ENCODE peak calls at places on chromosomes 1 and 21, in four cellular contexts. X is K562, T is GM12878, O is HepG2. C is an unnamed sample.

GRCh38 chr21:15592271-15592860 is 137.4 kb upstream of the USP25 start:
- DNase-seq in O (peak), T (no peak), X (no peak), C (peak)

GRCh38 chr1:203215573-203215972 is 13.9 kb downstream of the CHIT1 start:
- DNase-seq in T (no peak), O (no peak), X (no peak), C (no peak)

GRCh38 chr1:14782741-14783591 is 184.5 kb downstream of the KAZN start:
- DNase-seq in O (no peak), X (peak), T (no peak), C (no peak)

GRCh38 chr1:21100496-21100895 is 76.2 kb downstream of the EIF4G3 start:
- DNase-seq in T (no peak), X (no peak), O (no peak), C (no peak)

GRCh38 chr1:51336004-51336403 is 5.6 kb upstream of the TTC39A start:
- DNase-seq in T (no peak), O (no peak), X (no peak), C (peak)

GRCh38 chr1:44357710-44358109 is 2.7 kb upstream of the ERI3 start:
- DNase-seq in X (no peak), T (no peak), O (no peak), C (no peak)

GRCh38 chr1:44786138-44786840 is 1.7 kb downstream of the BEST4 start:
- DNase-seq in O (peak), T (no peak), X (peak), C (peak)

GRCh38 chr1:207454046-207454964 is at the start of gene CR2:
- DNase-seq in X (peak), T (no peak), O (peak), C (peak)

GRCh38 chr21:39860600-39860999 is 6.6 kb upstream of the PCP4 start:
- DNase-seq in O (no peak), X (no peak), T (no peak), C (no peak)

GRCh38 chr1:218679391-218679790 is 334.3 kb downstream of the TGFB2 start:
- DNase-seq in X (no peak), O (no peak), T (no peak), C (no peak)

GRCh38 chr1:39713557-39713956 is 22.3 kb upstream of the HPCAL4 start:
- DNase-seq in T (no peak), O (no peak), X (no peak), C (no peak)

GRCh38 chr1:151047591-151047924 is at the start of gene C1orf56:
- DNase-seq in X (peak), O (peak), T (no peak), C (peak)

GRCh38 chr1:114390960-114391359 is 120.0 kb downstream of the TRIM33 start:
- DNase-seq in O (no peak), X (no peak), T (no peak), C (no peak)

GRCh38 chr1:167791281-167792209 is 69.8 kb downstream of the MPZL1 start:
- DNase-seq in O (no peak), X (no peak), T (no peak), C (no peak)

GRCh38 chr1:1827456-1827855 is 49.2 kb upstream of the NADK start:
- DNase-seq in O (no peak), X (no peak), T (no peak), C (no peak)

GRCh38 chr1:20322825-20323612 is 32.3 kb downstream of the VWA5B1 start:
- DNase-seq in O (no peak), T (no peak), X (no peak), C (no peak)

DNA sequence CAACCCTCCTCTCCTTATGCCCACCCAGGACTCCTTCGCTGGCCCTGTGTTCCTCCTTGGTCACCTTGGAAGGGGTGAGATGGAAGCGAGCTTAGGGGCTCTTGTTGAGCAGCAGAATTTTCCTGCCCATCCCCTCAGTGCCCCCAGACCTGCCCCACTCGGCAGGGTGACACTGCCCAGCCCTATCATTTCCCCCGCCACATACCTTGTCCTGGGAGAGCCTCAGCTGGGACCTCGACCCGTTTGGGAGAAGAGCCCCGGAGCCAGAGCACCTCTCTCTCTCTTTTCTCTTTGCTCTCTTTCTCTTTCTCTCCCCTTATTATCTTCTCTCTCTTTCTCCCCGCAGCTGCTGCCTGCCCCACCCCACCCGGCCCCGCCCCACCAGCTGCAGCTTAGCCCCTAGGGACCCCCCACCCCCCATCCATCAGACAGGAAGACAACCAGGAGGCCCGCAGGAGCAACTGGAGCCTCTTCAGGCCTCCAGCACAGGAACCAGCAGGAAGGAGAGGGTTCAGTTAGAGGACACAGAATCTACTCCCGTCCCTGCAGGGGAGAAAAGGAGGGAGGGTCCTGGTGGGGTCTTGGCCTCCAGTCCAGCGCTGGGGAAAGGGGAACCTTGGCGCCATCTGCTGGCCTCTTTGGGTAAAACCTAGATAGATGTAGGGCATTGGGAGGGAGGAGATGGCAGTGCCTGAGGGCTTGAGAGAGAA is 1.6 kb upstream of the FNDC5 start:
- DNase-seq in O (peak), X (peak), T (no peak), C (peak)
- TF ChIP-seq SP1 in O (no peak), X (no peak), T (no peak), C (no peak)

GRCh38 chr1:198577444-198577843 is 37.0 kb upstream of the ATP6V1G3 start:
- DNase-seq in O (no peak), T (no peak), X (no peak), C (no peak)
- TF ChIP-seq FOXM1 in O (no peak), T (no peak), X (no peak), C (no peak)

DNA sequence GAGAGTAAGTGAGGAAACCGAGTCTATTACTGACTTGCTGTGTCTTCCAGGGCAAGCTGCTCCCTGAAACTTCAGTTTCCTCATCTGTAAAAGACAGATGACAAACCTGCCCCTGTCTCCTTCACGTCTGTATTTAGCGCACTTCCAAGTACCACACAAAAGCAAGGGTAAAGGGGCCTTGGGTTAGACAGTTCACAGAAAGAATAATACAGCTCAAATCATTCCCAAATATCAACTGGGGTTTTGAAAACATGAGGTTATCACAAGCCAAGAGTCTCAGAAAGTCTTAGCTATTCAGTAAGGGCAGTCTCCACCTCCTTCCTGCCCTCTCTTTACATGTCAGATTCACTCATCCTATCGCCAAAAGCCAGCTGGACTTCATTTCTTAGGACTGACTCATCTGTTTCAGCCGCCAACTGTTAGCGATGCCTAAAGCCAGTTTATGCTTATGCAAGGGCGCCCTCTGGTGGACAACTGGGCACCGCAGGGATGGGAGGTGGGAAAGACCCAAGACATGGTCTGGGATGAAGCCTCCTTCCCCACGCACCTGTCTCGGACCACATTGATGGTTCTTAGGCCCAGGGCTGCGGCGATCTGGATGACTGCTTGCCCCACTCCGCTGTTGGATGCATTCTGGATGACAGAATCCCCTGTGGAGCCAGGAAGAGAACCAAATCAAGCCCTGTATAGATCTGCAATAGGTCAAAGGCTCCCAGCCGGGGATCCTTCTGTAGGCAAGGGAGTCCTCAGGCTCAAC is 21.1 kb upstream of the SRSF4 start:
- DNase-seq in O (peak), X (peak), T (peak), C (peak)
- TF ChIP-seq SP1 in O (no peak), X (peak), T (no peak), C (no peak)

GRCh38 chr1:36864182-36865079 is 169.9 kb downstream of the GRIK3 start:
- DNase-seq in X (peak), T (no peak), O (no peak), C (peak)
- TF ChIP-seq FOXM1 in X (no peak), T (no peak), O (no peak), C (no peak)

GRCh38 chr1:22208973-22209378 is 66.1 kb upstream of the WNT4 start:
- DNase-seq in X (no peak), T (no peak), O (no peak), C (no peak)

GRCh38 chr1:22208265-22208972 is 65.5 kb upstream of the WNT4 start:
- DNase-seq in X (peak), O (no peak), T (no peak), C (no peak)

GRCh38 chr1:22212400-22213233 is 69.7 kb upstream of the WNT4 start:
- DNase-seq in T (no peak), O (no peak), X (no peak), C (no peak)

GRCh38 chr1:22210176-22210575 is 67.3 kb upstream of the WNT4 start:
- DNase-seq in O (no peak), X (no peak), T (no peak), C (no peak)

GRCh38 chr1:22210636-22211035 is 67.7 kb upstream of the WNT4 start:
- DNase-seq in T (no peak), X (no peak), O (no peak), C (no peak)
- TF ChIP-seq SP1 in T (no peak), X (no peak), O (no peak), C (no peak)

GRCh38 chr1:8870118-8870517 is 8.4 kb downstream of the ENO1 start:
- DNase-seq in O (no peak), X (no peak), T (no peak), C (no peak)

GRCh38 chr1:8871965-8872399 is 6.5 kb downstream of the ENO1 start:
- DNase-seq in T (no peak), O (no peak), X (no peak), C (no peak)

GRCh38 chr1:8873001-8873400 is 5.5 kb downstream of the ENO1 start:
- DNase-seq in O (no peak), X (no peak), T (no peak), C (no peak)

GRCh38 chr1:8870605-8871538 is 7.6 kb downstream of the ENO1 start:
- DNase-seq in O (no peak), X (no peak), T (no peak), C (no peak)

GRCh38 chr1:8871539-8871935 is 6.9 kb downstream of the ENO1 start:
- DNase-seq in O (no peak), T (no peak), X (no peak), C (no peak)
- TF ChIP-seq FOXM1 in O (no peak), T (no peak), X (no peak), C (no peak)

GRCh38 chr1:84923317-84923716 is 30.3 kb upstream of the LPAR3 start:
- DNase-seq in T (no peak), X (no peak), O (no peak), C (no peak)

GRCh38 chr1:84918706-84919105 is 25.7 kb upstream of the LPAR3 start:
- DNase-seq in T (no peak), O (no peak), X (no peak), C (no peak)

GRCh38 chr1:84920159-84920558 is 27.2 kb upstream of the LPAR3 start:
- DNase-seq in O (no peak), X (no peak), T (no peak), C (no peak)

GRCh38 chr1:84916897-84917296 is 23.9 kb upstream of the LPAR3 start:
- DNase-seq in T (no peak), X (no peak), O (no peak), C (no peak)

DNA sequence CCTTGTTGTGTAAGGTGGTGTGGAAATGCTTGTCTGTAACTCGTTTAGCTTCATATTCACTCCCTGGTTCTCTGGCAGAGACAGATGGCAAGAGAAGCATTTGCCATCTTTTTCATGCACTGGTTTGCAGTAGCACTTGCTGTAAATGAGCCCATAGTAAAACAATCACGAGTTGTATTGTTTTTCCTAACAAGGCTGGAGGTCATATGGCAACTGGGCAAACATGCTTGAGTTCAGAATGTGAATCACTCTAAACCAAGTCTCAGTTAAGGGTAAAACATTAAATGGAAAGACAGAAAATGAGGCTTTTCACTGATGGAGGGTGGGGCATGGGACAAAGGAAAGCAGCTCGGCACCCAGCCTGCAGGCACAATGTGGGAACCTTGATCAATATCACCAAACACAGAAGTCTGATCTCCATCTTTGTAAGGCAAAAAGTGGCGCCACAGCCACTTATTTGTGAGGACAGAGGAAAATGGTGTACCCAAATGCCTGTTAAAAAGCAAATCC is 26.5 kb upstream of the LPAR3 start:
- DNase-seq in X (no peak), O (no peak), T (no peak), C (no peak)
- TF ChIP-seq SP1 in X (no peak), O (no peak), T (no peak), C (no peak)

DNA sequence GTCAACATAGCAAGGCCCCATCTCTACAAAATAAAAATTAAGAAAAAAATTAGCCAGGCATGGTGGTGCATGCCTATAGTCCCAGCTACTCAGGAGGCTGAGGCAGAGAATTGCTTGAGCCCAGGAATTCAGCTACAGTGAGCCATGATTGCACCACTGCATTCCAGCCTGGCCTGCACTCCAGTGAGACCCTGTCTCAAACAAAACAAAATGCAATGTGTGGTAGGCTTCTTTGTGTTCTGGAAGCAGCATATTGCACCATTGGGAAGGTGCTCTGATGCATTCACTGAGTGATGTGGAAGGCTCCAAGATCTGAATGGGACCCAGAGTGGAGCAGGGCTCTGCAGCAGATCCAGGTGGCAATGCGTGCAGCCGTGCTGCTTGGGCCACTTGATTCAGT is 99.6 kb upstream of the COG2 start:
- DNase-seq in T (no peak), X (no peak), O (no peak), C (no peak)
- TF ChIP-seq FOXM1 in T (no peak), X (no peak), O (no peak), C (no peak)

GRCh38 chr1:188669715-188670114 is 1807.9 kb downstream of the BRINP3 start:
- DNase-seq in O (no peak), X (no peak), T (no peak), C (no peak)

GRCh38 chr1:188672153-188672552 is 1805.5 kb downstream of the BRINP3 start:
- DNase-seq in O (no peak), T (no peak), X (no peak), C (peak)

GRCh38 chr1:188665477-188665876 is 1812.2 kb downstream of the BRINP3 start:
- DNase-seq in X (no peak), O (no peak), T (no peak), C (no peak)

GRCh38 chr1:188670837-188671236 is 1806.8 kb downstream of the BRINP3 start:
- DNase-seq in O (peak), T (no peak), X (no peak), C (no peak)

GRCh38 chr1:188668083-188668482 is 1809.6 kb downstream of the BRINP3 start:
- DNase-seq in X (no peak), T (no peak), O (peak), C (peak)
- TF ChIP-seq SP1 in X (no peak), T (no peak), O (no peak), C (no peak)

DNA sequence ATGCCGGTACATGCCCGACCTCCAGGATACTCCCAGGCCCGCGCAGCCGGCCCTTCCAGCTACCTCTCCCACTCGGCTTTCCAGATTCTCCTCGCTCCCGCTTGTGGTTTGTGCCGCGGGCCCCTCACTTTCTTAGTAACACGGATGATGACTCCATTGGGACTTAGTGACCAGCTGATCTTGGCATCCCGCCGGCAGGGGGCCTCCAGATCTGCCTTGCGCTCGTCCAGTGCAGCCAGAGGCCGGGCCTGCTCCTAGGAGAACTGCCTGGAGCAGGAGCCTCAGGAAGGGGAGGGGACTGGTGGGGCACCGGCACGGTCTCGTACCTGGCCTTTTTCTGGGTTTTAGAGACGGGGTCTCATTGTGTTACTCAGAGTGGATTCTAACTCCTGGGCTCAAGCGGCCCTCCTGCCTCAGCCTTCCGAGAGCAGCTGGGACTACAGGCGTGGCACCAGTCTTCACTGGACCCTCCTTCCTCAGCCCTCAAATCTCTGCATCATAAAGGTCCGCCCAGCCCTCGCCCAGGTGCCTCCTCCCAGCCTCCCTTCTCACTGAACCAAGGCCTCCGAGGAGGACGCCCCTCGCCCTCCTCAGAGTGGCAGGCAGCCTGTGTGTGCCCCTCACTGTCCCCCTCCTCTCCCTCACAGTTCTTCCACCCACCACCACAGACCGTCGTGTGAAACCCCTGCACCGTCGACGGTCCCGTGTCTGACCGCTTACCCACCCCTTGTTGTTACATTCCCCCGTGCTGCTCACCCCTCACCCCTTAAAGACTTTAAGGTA is 78.6 kb downstream of the SLC25A24 start:
- DNase-seq in T (no peak), O (peak), X (peak), C (no peak)
- TF ChIP-seq FOXM1 in T (no peak), O (no peak), X (no peak), C (no peak)

C was measured in HEK293T.